ENCODE peak calls at places on chromosomes 16 and 17, in five cellular contexts. I is endodermal cell, Z is ELF-1, X is cardiac muscle cell, J is HCT116. U is an unnamed sample.

GRCh38 chr16:8931864-8932263 is 31.8 kb downstream of the USP7 start:
- DNase-seq in I (peak), Z (peak), X (peak), J (no peak), U (peak)

GRCh38 chr17:45036696-45037095 is 14.7 kb downstream of the DCAKD start:
- DNase-seq in I (no peak), Z (no peak), X (no peak), J (no peak), U (no peak)

GRCh38 chr17:38464723-38465419 is 36.6 kb downstream of the ARHGAP23 start:
- DNase-seq in I (no peak), Z (peak), X (peak), J (peak), U (no peak)

GRCh38 chr17:1998426-1998784 is 26.7 kb downstream of the RTN4RL1 start:
- DNase-seq in I (peak), Z (no peak), X (no peak), J (no peak), U (no peak)

GRCh38 chr16:73058616-73059409 is 10.9 kb upstream of the ZFHX3 start:
- DNase-seq in I (peak), Z (peak), X (peak), J (peak), U (no peak)

GRCh38 chr17:50219345-50219744 is 17.9 kb upstream of the COL1A1 start:
- DNase-seq in I (peak), Z (no peak), X (peak), J (no peak), U (no peak)

GRCh38 chr17:67365762-67366192 is 600 bp downstream of the PSMD12 start:
- DNase-seq in I (no peak), Z (no peak), X (peak), J (no peak), U (no peak)

GRCh38 chr16:87715658-87716057 is 50.1 kb downstream of the KLHDC4 start:
- DNase-seq in I (no peak), Z (no peak), X (no peak), J (no peak), U (no peak)

GRCh38 chr17:34401165-34401564 is 38.1 kb upstream of the CCL1 start:
- DNase-seq in I (peak), Z (no peak), X (no peak), J (no peak), U (no peak)

GRCh38 chr16:57165923-57166322 is 19.9 kb downstream of the PSME3IP1 start:
- DNase-seq in I (no peak), Z (no peak), X (peak), J (no peak), U (no peak)

GRCh38 chr17:76421054-76421427 is 31.9 kb downstream of the UBE2O start:
- DNase-seq in I (no peak), Z (peak), X (peak), J (no peak), U (no peak)

GRCh38 chr17:13102477-13102876 is 84.7 kb upstream of the ELAC2 start:
- DNase-seq in I (no peak), Z (no peak), X (no peak), J (no peak), U (no peak)

GRCh38 chr17:14838567-14838966 is 426.6 kb downstream of the PMP22 start:
- DNase-seq in I (no peak), Z (no peak), X (no peak), J (no peak), U (no peak)

GRCh38 chr17:61405686-61406542 is 6.3 kb downstream of the TBX2 start:
- DNase-seq in I (peak), Z (no peak), X (no peak), J (no peak), U (no peak)

GRCh38 chr16:1403733-1404132 is 10.8 kb downstream of the UNKL start:
- DNase-seq in I (no peak), Z (no peak), X (no peak), J (no peak), U (no peak)

GRCh38 chr17:76529643-76530488 is 7.6 kb downstream of the CYGB start:
- DNase-seq in I (peak), Z (peak), X (peak), J (no peak), U (peak)

GRCh38 chr17:81941484-81942166 is 4.5 kb upstream of the PYCR1 start:
- DNase-seq in I (peak), Z (no peak), X (no peak), J (no peak), U (no peak)

GRCh38 chr17:17538417-17539391 is 42.5 kb upstream of the RASD1 start:
- DNase-seq in I (no peak), Z (no peak), X (peak), J (no peak), U (no peak)

GRCh38 chr17:2057714-2058520 is 3.0 kb downstream of the HIC1 start:
- DNase-seq in I (peak), Z (peak), X (peak), J (no peak), U (no peak)

GRCh38 chr17:52383493-52384100 is 225.1 kb upstream of the CA10 start:
- DNase-seq in I (peak), Z (peak), X (peak), J (peak), U (peak)

GRCh38 chr16:22077700-22078313 is 14.5 kb upstream of the VWA3A start:
- DNase-seq in I (peak), Z (peak), X (peak), J (peak), U (peak)

GRCh38 chr17:43759836-43760235 is 1.2 kb upstream of the SOST start:
- DNase-seq in I (no peak), Z (no peak), X (no peak), J (no peak), U (no peak)

GRCh38 chr16:22643886-22644285 is 133.2 kb downstream of the NPIPB5 start:
- DNase-seq in I (no peak), Z (no peak), X (no peak), J (no peak), U (no peak)

GRCh38 chr17:68391561-68392268 is 65.6 kb downstream of the WIPI1 start:
- DNase-seq in I (peak), Z (no peak), X (peak), J (no peak), U (no peak)

U was measured in COLO829.